ENCODE peak calls at places on chromosomes 2 and 18, in seven cellular contexts. One of them, this sample, is unnamed.

GRCh38 chr2:190791347-190791982 is 89.2 kb upstream of the GLS start:
- DNase-seq in tibial artery: peak; percentile 42
- DNase-seq in esophagus muscularis mucosa: no peak
- DNase-seq in right atrium auricular region: peak; percentile 69
- DNase-seq in BJ: peak; percentile 39
- DNase-seq in cardiac muscle cell: peak; percentile 86
- DNase-seq in fibroblast of mammary gland: peak; percentile 79
- DNase-seq in this sample: peak; percentile 47

GRCh38 chr2:121903037-121903689 is 147.7 kb downstream of the TSN start:
- DNase-seq in tibial artery: no peak
- DNase-seq in esophagus muscularis mucosa: no peak
- DNase-seq in right atrium auricular region: peak; percentile 68
- DNase-seq in BJ: no peak
- DNase-seq in cardiac muscle cell: peak; percentile 25
- DNase-seq in fibroblast of mammary gland: no peak
- DNase-seq in this sample: no peak

GRCh38 chr2:200320344-200320743 is 13.9 kb downstream of the SPATS2L start:
- DNase-seq in tibial artery: no peak
- DNase-seq in esophagus muscularis mucosa: no peak
- DNase-seq in right atrium auricular region: no peak
- DNase-seq in BJ: no peak
- DNase-seq in cardiac muscle cell: no peak
- DNase-seq in fibroblast of mammary gland: no peak
- DNase-seq in this sample: no peak

GRCh38 chr18:24544141-24544498 is 83.7 kb downstream of the HRH4 start:
- DNase-seq in tibial artery: no peak
- DNase-seq in esophagus muscularis mucosa: peak; percentile 10
- DNase-seq in right atrium auricular region: no peak
- DNase-seq in BJ: no peak
- DNase-seq in cardiac muscle cell: peak; percentile 44
- DNase-seq in fibroblast of mammary gland: peak; percentile 36
- DNase-seq in this sample: peak; percentile 43

GRCh38 chr2:123953848-123954247 is 71.2 kb upstream of the CNTNAP5 start:
- DNase-seq in tibial artery: no peak
- DNase-seq in esophagus muscularis mucosa: no peak
- DNase-seq in right atrium auricular region: no peak
- DNase-seq in BJ: no peak
- DNase-seq in cardiac muscle cell: peak; percentile 76
- DNase-seq in fibroblast of mammary gland: peak; percentile 54
- DNase-seq in this sample: peak; percentile 0

GRCh38 chr2:1818404-1818803 is 74.1 kb upstream of the PXDN start:
- DNase-seq in tibial artery: no peak
- DNase-seq in esophagus muscularis mucosa: no peak
- DNase-seq in right atrium auricular region: no peak
- DNase-seq in BJ: no peak
- DNase-seq in cardiac muscle cell: no peak
- DNase-seq in fibroblast of mammary gland: no peak
- DNase-seq in this sample: no peak

GRCh38 chr2:209383212-209383611 is 40.6 kb upstream of the MAP2 start:
- DNase-seq in tibial artery: no peak
- DNase-seq in esophagus muscularis mucosa: no peak
- DNase-seq in right atrium auricular region: no peak
- DNase-seq in BJ: no peak
- DNase-seq in cardiac muscle cell: peak; percentile 76
- DNase-seq in fibroblast of mammary gland: peak; percentile 86
- DNase-seq in this sample: peak; percentile 90

GRCh38 chr2:98586466-98587140 is 21.7 kb downstream of the COA5 start:
- DNase-seq in tibial artery: no peak
- DNase-seq in esophagus muscularis mucosa: peak; percentile 50
- DNase-seq in right atrium auricular region: peak; percentile 53
- DNase-seq in BJ: no peak
- DNase-seq in cardiac muscle cell: no peak
- DNase-seq in fibroblast of mammary gland: no peak
- DNase-seq in this sample: no peak

GRCh38 chr2:64467463-64467843 is 13.5 kb downstream of the LGALSL start:
- DNase-seq in tibial artery: peak; percentile 41
- DNase-seq in esophagus muscularis mucosa: no peak
- DNase-seq in right atrium auricular region: no peak
- DNase-seq in BJ: no peak
- DNase-seq in cardiac muscle cell: no peak
- DNase-seq in fibroblast of mammary gland: no peak
- DNase-seq in this sample: no peak

GRCh38 chr2:31822587-31822986 is 188.2 kb downstream of the MEMO1 start:
- DNase-seq in tibial artery: no peak
- DNase-seq in esophagus muscularis mucosa: no peak
- DNase-seq in right atrium auricular region: no peak
- DNase-seq in BJ: no peak
- DNase-seq in cardiac muscle cell: no peak
- DNase-seq in fibroblast of mammary gland: no peak
- DNase-seq in this sample: no peak
- TF ChIP-seq CTCF in tibial artery: no peak
- TF ChIP-seq CTCF in esophagus muscularis mucosa: no peak
- TF ChIP-seq CTCF in right atrium auricular region: no peak
- TF ChIP-seq CTCF in BJ: no peak
- TF ChIP-seq CTCF in cardiac muscle cell: no peak
- TF ChIP-seq CTCF in fibroblast of mammary gland: no peak
- TF ChIP-seq CTCF in this sample: no peak

GRCh38 chr2:164621761-164622105 is 451 bp upstream of the GRB14 start:
- DNase-seq in tibial artery: no peak
- DNase-seq in esophagus muscularis mucosa: no peak
- DNase-seq in right atrium auricular region: no peak
- DNase-seq in BJ: no peak
- DNase-seq in cardiac muscle cell: no peak
- DNase-seq in fibroblast of mammary gland: no peak
- DNase-seq in this sample: no peak
- H3K4me3 ChIP-seq in tibial artery: peak overlapping the region; percentile 67
- H3K4me3 ChIP-seq in esophagus muscularis mucosa: peak overlapping the region; percentile 83
- H3K4me3 ChIP-seq in right atrium auricular region: peak overlapping the region; percentile 71
- H3K4me3 ChIP-seq in BJ: peak overlapping the region; percentile 47
- H3K4me3 ChIP-seq in cardiac muscle cell: peak overlapping the region; percentile 89
- H3K4me3 ChIP-seq in fibroblast of mammary gland: peak overlapping the region; percentile 34
- H3K4me3 ChIP-seq in this sample: peak overlapping the region; percentile 76

GRCh38 chr2:158031371-158031770 is 70.3 kb upstream of the UPP2 start:
- DNase-seq in tibial artery: no peak
- DNase-seq in esophagus muscularis mucosa: no peak
- DNase-seq in right atrium auricular region: no peak
- DNase-seq in BJ: no peak
- DNase-seq in cardiac muscle cell: no peak
- DNase-seq in fibroblast of mammary gland: no peak
- DNase-seq in this sample: no peak

GRCh38 chr2:158038906-158039305 is 62.8 kb upstream of the UPP2 start:
- DNase-seq in tibial artery: no peak
- DNase-seq in esophagus muscularis mucosa: peak; percentile 72
- DNase-seq in right atrium auricular region: no peak
- DNase-seq in BJ: no peak
- DNase-seq in cardiac muscle cell: no peak
- DNase-seq in fibroblast of mammary gland: no peak
- DNase-seq in this sample: no peak

GRCh38 chr2:158034198-158034831 is 67.4 kb upstream of the UPP2 start:
- DNase-seq in tibial artery: no peak
- DNase-seq in esophagus muscularis mucosa: no peak
- DNase-seq in right atrium auricular region: no peak
- DNase-seq in BJ: no peak
- DNase-seq in cardiac muscle cell: peak; percentile 69
- DNase-seq in fibroblast of mammary gland: peak; percentile 69
- DNase-seq in this sample: peak; percentile 58
- TF ChIP-seq CTCF in tibial artery: no peak
- TF ChIP-seq CTCF in esophagus muscularis mucosa: peak; percentile 49
- TF ChIP-seq CTCF in right atrium auricular region: no peak
- TF ChIP-seq CTCF in BJ: peak; percentile 68
- TF ChIP-seq CTCF in cardiac muscle cell: peak; percentile 48
- TF ChIP-seq CTCF in fibroblast of mammary gland: peak; percentile 53
- TF ChIP-seq CTCF in this sample: peak; percentile 34

GRCh38 chr2:221674446-221674845 is 102.3 kb upstream of the EPHA4 start:
- DNase-seq in tibial artery: no peak
- DNase-seq in esophagus muscularis mucosa: no peak
- DNase-seq in right atrium auricular region: no peak
- DNase-seq in BJ: no peak
- DNase-seq in cardiac muscle cell: no peak
- DNase-seq in fibroblast of mammary gland: no peak
- DNase-seq in this sample: no peak
- H3K4me3 ChIP-seq in tibial artery: no peak overlapping the region
- H3K4me3 ChIP-seq in esophagus muscularis mucosa: no peak overlapping the region
- H3K4me3 ChIP-seq in right atrium auricular region: no peak overlapping the region
- H3K4me3 ChIP-seq in BJ: no peak overlapping the region
- H3K4me3 ChIP-seq in cardiac muscle cell: no peak overlapping the region
- H3K4me3 ChIP-seq in fibroblast of mammary gland: no peak overlapping the region
- H3K4me3 ChIP-seq in this sample: no peak overlapping the region

GRCh38 chr2:56040189-56040588 is 116.6 kb upstream of the EFEMP1 start:
- DNase-seq in tibial artery: no peak
- DNase-seq in esophagus muscularis mucosa: no peak
- DNase-seq in right atrium auricular region: no peak
- DNase-seq in BJ: no peak
- DNase-seq in cardiac muscle cell: no peak
- DNase-seq in fibroblast of mammary gland: no peak
- DNase-seq in this sample: no peak
- TF ChIP-seq CTCF in tibial artery: no peak
- TF ChIP-seq CTCF in esophagus muscularis mucosa: no peak
- TF ChIP-seq CTCF in right atrium auricular region: no peak
- TF ChIP-seq CTCF in BJ: no peak
- TF ChIP-seq CTCF in cardiac muscle cell: no peak
- TF ChIP-seq CTCF in fibroblast of mammary gland: no peak
- TF ChIP-seq CTCF in this sample: no peak

GRCh38 chr2:88545118-88545517 is 82.1 kb downstream of the EIF2AK3 start:
- DNase-seq in tibial artery: no peak
- DNase-seq in esophagus muscularis mucosa: peak; percentile 78
- DNase-seq in right atrium auricular region: no peak
- DNase-seq in BJ: no peak
- DNase-seq in cardiac muscle cell: peak; percentile 43
- DNase-seq in fibroblast of mammary gland: peak; percentile 48
- DNase-seq in this sample: peak; percentile 35

GRCh38 chr2:88554189-88554588 is 73.1 kb downstream of the EIF2AK3 start:
- DNase-seq in tibial artery: no peak
- DNase-seq in esophagus muscularis mucosa: no peak
- DNase-seq in right atrium auricular region: no peak
- DNase-seq in BJ: no peak
- DNase-seq in cardiac muscle cell: no peak
- DNase-seq in fibroblast of mammary gland: no peak
- DNase-seq in this sample: no peak

DNA sequence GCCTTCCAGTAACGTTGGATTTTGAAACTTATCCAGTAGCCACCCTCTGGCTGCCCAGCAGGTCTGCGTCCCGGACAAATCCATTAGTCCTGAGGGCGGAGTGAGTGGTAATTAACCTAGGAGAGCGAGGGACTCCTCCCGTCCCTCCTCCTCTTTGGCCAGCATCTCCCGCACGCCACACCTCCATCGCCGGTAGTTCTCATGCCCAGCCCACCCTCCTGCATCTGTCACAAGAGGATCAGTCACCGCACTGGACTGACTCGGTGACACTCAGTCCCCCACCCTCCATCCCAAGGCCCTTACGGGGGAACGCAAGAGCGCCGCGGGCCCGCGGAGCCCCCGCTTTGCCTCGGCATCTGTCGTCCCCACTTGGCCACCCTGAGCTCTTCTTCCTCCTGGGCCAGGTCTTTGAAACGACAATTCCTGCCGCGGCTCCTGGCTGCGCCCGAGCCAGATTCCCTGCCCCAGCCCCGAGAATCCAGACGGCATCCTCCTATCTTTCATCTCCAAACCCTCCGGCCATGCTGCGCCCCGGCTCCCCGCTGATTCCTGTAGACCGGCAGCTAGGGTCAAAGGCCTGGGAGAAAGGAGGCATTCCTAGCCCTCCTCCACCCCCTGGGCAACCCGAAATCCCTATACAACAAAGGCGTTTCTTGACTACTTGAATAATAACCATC is 77.5 kb downstream of the EIF2AK3 start:
- DNase-seq in tibial artery: no peak
- DNase-seq in esophagus muscularis mucosa: no peak
- DNase-seq in right atrium auricular region: no peak
- DNase-seq in BJ: no peak
- DNase-seq in cardiac muscle cell: no peak
- DNase-seq in fibroblast of mammary gland: no peak
- DNase-seq in this sample: no peak
- H3K4me3 ChIP-seq in tibial artery: no peak overlapping the region
- H3K4me3 ChIP-seq in esophagus muscularis mucosa: no peak overlapping the region
- H3K4me3 ChIP-seq in right atrium auricular region: no peak overlapping the region
- H3K4me3 ChIP-seq in BJ: peak overlapping the region; percentile 21
- H3K4me3 ChIP-seq in cardiac muscle cell: no peak overlapping the region
- H3K4me3 ChIP-seq in fibroblast of mammary gland: no peak overlapping the region
- H3K4me3 ChIP-seq in this sample: peak overlapping the region; percentile 45

GRCh38 chr18:67845035-67845434 is 328.5 kb upstream of the DSEL start:
- DNase-seq in tibial artery: no peak
- DNase-seq in esophagus muscularis mucosa: no peak
- DNase-seq in right atrium auricular region: no peak
- DNase-seq in BJ: no peak
- DNase-seq in cardiac muscle cell: peak; percentile 32
- DNase-seq in fibroblast of mammary gland: peak; percentile 51
- DNase-seq in this sample: peak; percentile 38
- TF ChIP-seq CTCF in tibial artery: no peak
- TF ChIP-seq CTCF in esophagus muscularis mucosa: no peak
- TF ChIP-seq CTCF in right atrium auricular region: no peak
- TF ChIP-seq CTCF in BJ: no peak
- TF ChIP-seq CTCF in cardiac muscle cell: peak; percentile 19
- TF ChIP-seq CTCF in fibroblast of mammary gland: peak; percentile 36
- TF ChIP-seq CTCF in this sample: peak; percentile 12

DNA sequence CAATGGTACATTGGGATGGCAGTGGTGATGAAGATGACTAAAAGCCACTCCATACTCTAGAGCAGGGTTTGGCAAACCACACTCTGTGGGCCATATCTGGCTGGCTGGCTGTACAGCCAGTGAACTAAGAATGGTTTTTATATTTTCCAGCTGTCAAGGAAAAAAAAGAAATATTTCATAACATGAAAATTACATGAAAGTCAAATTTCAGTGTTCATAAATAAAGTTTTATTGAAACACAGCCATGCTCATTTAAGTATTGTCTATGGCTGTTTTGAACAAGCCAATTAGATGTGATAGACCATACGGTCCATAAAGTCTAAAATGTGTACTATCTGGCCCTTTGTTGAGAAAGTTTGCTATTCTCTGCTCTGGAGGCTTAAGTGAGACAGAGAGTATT is 1.5 kb downstream of the TTC21B start:
- DNase-seq in tibial artery: no peak
- DNase-seq in esophagus muscularis mucosa: no peak
- DNase-seq in right atrium auricular region: no peak
- DNase-seq in BJ: no peak
- DNase-seq in cardiac muscle cell: no peak
- DNase-seq in fibroblast of mammary gland: no peak
- DNase-seq in this sample: no peak
- H3K4me3 ChIP-seq in tibial artery: no peak overlapping the region
- H3K4me3 ChIP-seq in esophagus muscularis mucosa: peak overlapping the region; percentile 91
- H3K4me3 ChIP-seq in right atrium auricular region: no peak overlapping the region
- H3K4me3 ChIP-seq in BJ: peak overlapping the region; percentile 57
- H3K4me3 ChIP-seq in cardiac muscle cell: no peak overlapping the region
- H3K4me3 ChIP-seq in fibroblast of mammary gland: no peak overlapping the region
- H3K4me3 ChIP-seq in this sample: no peak overlapping the region

This sample was measured in fibroblast of the aortic adventitia.